ENCODE peak calls at places on chromosomes 12 and 14, in nine cellular contexts. D is stimulated activated CD4-positive, alpha-beta T cell treated with anti-CD3 and anti-CD28 coated beads, Interleukin-2, amount 100 ng/mL, for 48 hours; J is activated CD4-positive, alpha-beta T cell treated with anti-CD3 and anti-CD28 coated beads, Interleukin-2, amount 10 ng/mL, durations not matched to agents 7 days and 5 days; F is HuH-7; Y is brain microvascular endothelial cell; A is AML-193; L is NCI-H510A treated with DMSO at 0.1 percent for 48 hours; W is effector memory CD8-positive, alpha-beta T cell; N is tibial nerve. S is an unnamed sample.

GRCh38 chr12:27619308-27619707 is 76.9 kb upstream of the REP15 start:
- DNase-seq in D (no peak), J (no peak), F (no peak), Y (peak), A (peak), L (no peak), W (no peak), N (no peak), S (no peak)

GRCh38 chr12:76284816-76285750 is 63.1 kb downstream of the BBS10 start:
- DNase-seq in D (no peak), J (no peak), F (peak), Y (peak), A (no peak), L (no peak), W (no peak), N (no peak), S (no peak)

GRCh38 chr12:54967461-54967860 is 17.1 kb downstream of the TESPA1 start:
- DNase-seq in D (no peak), J (no peak), F (no peak), Y (no peak), A (peak), L (no peak), W (no peak), N (peak), S (no peak)

GRCh38 chr12:16531623-16532022 is 74.3 kb downstream of the LMO3 start:
- DNase-seq in D (no peak), J (no peak), F (no peak), Y (no peak), A (no peak), L (peak), W (no peak), N (no peak), S (no peak)

GRCh38 chr14:44778562-44778961 is 183.2 kb downstream of the KLHL28 start:
- DNase-seq in D (no peak), J (no peak), F (no peak), Y (no peak), A (no peak), L (no peak), W (no peak), N (no peak), S (no peak)

GRCh38 chr14:95545769-95546168 is 10.9 kb downstream of the GLRX5 start:
- DNase-seq in D (no peak), J (no peak), F (no peak), Y (peak), A (no peak), L (no peak), W (no peak), N (no peak), S (no peak)

GRCh38 chr12:6987956-6988573 is 17.4 kb downstream of the EMG1 start:
- DNase-seq in D (no peak), J (no peak), F (no peak), Y (no peak), A (no peak), L (no peak), W (no peak), N (no peak), S (no peak)

GRCh38 chr14:63563370-63564026 is 20.3 kb upstream of the PPP2R5E start:
- DNase-seq in D (no peak), J (no peak), F (no peak), Y (peak), A (no peak), L (no peak), W (no peak), N (no peak), S (no peak)

GRCh38 chr12:3371018-3371417 is 120.0 kb upstream of the PRMT8 start:
- DNase-seq in D (no peak), J (no peak), F (no peak), Y (no peak), A (no peak), L (peak), W (no peak), N (no peak), S (no peak)

GRCh38 chr12:14256555-14257169 is 108.8 kb upstream of the ATF7IP start:
- DNase-seq in D (peak), J (peak), F (no peak), Y (peak), A (peak), L (peak), W (peak), N (peak), S (peak)

GRCh38 chr12:6699989-6700645 is 498 bp downstream of the PIANP start:
- DNase-seq in D (no peak), J (no peak), F (no peak), Y (no peak), A (no peak), L (no peak), W (no peak), N (no peak), S (no peak)

GRCh38 chr12:8950702-8951478 is 1.4 kb upstream of the M6PR start:
- DNase-seq in D (no peak), J (peak), F (no peak), Y (no peak), A (peak), L (no peak), W (no peak), N (no peak), S (peak)

GRCh38 chr14:90109858-90110257 is 48.1 kb downstream of the KCNK13 start:
- DNase-seq in D (no peak), J (no peak), F (peak), Y (no peak), A (peak), L (peak), W (no peak), N (no peak), S (peak)

GRCh38 chr12:3135522-3136461 is 58.6 kb downstream of the TSPAN9 start:
- DNase-seq in D (peak), J (peak), F (peak), Y (peak), A (peak), L (peak), W (peak), N (peak), S (peak)

GRCh38 chr14:50928002-50928635 is 16.2 kb downstream of the PYGL start:
- DNase-seq in D (no peak), J (no peak), F (peak), Y (no peak), A (peak), L (no peak), W (no peak), N (peak), S (no peak)

GRCh38 chr14:67393689-67394088 is 18.3 kb downstream of the PLEK2 start:
- DNase-seq in D (no peak), J (no peak), F (no peak), Y (no peak), A (no peak), L (no peak), W (no peak), N (no peak), S (no peak)

GRCh38 chr12:9667403-9667802 is 2.1 kb upstream of the CLEC2D start:
- DNase-seq in D (no peak), J (no peak), F (no peak), Y (no peak), A (no peak), L (no peak), W (no peak), N (no peak), S (no peak)

S was measured in CD4-positive, CD25-positive, alpha-beta regulatory T cell.